ENCODE peak calls at places on chromosomes 4 and X, in ten cellular contexts. W, L, J, C, T, R, Y, V, S and P are unnamed samples. For H3K4me1, the result is how much of the 10 kb centered on the place peaks cover.

GRCh38 chr4:8185280-8185679 is 13.8 kb upstream of the SH3TC1 start:
- DNase-seq in Y (peak), L (no peak), T (no peak), C (no peak), S (peak), V (no peak), R (no peak), W (peak), J (no peak), P (no peak)

GRCh38 chr4:45438047-45438446 is 685.8 kb downstream of the GABRG1 start:
- DNase-seq in T (no peak), W (no peak), Y (no peak), S (peak), J (no peak), V (no peak), C (no peak), L (no peak), R (no peak), P (no peak)

GRCh38 chrX:50180073-50180940 is 20.5 kb downstream of the AKAP4 start:
- DNase-seq in C (no peak), V (no peak), S (no peak), L (peak), T (no peak), R (no peak), Y (no peak), W (no peak), J (no peak), P (peak)

GRCh38 chr4:146192060-146192459 is 16.5 kb downstream of the LSM6 start:
- DNase-seq in J (no peak), T (no peak), L (no peak), V (no peak), C (no peak), R (no peak), W (no peak), Y (no peak), S (no peak), P (no peak)

GRCh38 chr4:142815834-142816233 is 30.3 kb downstream of the INPP4B start:
- DNase-seq in C (no peak), L (no peak), S (peak), V (peak), Y (peak), T (no peak), W (peak), R (no peak), J (no peak), P (no peak)

GRCh38 chrX:994780-995179 is 217.7 kb downstream of the CRLF2 start:
- DNase-seq in Y (no peak), S (no peak), R (no peak), C (no peak), W (no peak), V (no peak), T (no peak), J (no peak), L (no peak), P (no peak)

GRCh38 chr4:1174941-1175634 is 2.7 kb upstream of the SPON2 start:
- DNase-seq in S (no peak), V (no peak), C (no peak), R (no peak), T (no peak), W (no peak), L (no peak), Y (no peak), J (no peak), P (no peak)

GRCh38 chr4:102569200-102569599 is 68.0 kb downstream of the NFKB1 start:
- DNase-seq in V (no peak), T (no peak), Y (peak), S (peak), W (no peak), L (no peak), J (no peak), C (no peak), R (no peak), P (no peak)

GRCh38 chr4:140743194-140743931 is 12.8 kb downstream of the TBC1D9 start:
- DNase-seq in J (peak), R (peak), V (no peak), W (peak), Y (peak), T (peak), L (peak), S (peak), C (peak), P (peak)

GRCh38 chr4:35939746-35940145 is 304.6 kb downstream of the ARAP2 start:
- DNase-seq in Y (no peak), C (no peak), V (no peak), J (no peak), W (peak), R (no peak), S (no peak), L (no peak), T (no peak), P (no peak)

GRCh38 chrX:46587158-46587557 is 13.6 kb downstream of the CHST7 start:
- DNase-seq in J (peak), L (no peak), R (no peak), Y (peak), C (no peak), T (peak), S (peak), V (no peak), W (no peak), P (no peak)
- H3K4me1 ChIP-seq in J (half or more), L (under half), R (under half), Y (under half), C (under half), T (under half), S (under half), V (half or more), W (under half), P (under half)

DNA sequence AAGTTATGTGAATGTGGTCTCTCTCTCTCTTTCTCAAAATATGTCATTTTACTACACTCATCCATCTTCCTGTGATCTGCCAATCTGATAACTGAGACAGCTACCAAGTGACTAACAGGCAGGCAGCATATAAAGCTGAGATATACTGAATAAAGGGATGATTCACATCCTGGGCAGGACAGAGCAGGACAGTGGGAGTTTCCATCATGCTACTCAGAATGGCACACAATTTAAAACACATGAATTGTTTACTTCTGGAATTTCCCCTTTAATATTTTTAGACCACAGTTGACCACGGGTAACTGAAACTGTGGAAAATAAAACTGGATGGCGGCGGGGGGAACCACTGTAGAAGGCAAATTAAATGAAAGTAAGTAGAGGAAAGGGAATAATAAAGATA is 58.6 kb upstream of the DCTD start:
- DNase-seq in L (no peak), Y (peak), C (no peak), T (peak), W (peak), J (peak), R (no peak), S (peak), V (peak), P (no peak)
- H3K9ac ChIP-seq in L (no peak), Y (no peak), C (no peak), T (no peak), W (peak), J (peak), R (no peak), S (peak), V (no peak), P (no peak)

DNA sequence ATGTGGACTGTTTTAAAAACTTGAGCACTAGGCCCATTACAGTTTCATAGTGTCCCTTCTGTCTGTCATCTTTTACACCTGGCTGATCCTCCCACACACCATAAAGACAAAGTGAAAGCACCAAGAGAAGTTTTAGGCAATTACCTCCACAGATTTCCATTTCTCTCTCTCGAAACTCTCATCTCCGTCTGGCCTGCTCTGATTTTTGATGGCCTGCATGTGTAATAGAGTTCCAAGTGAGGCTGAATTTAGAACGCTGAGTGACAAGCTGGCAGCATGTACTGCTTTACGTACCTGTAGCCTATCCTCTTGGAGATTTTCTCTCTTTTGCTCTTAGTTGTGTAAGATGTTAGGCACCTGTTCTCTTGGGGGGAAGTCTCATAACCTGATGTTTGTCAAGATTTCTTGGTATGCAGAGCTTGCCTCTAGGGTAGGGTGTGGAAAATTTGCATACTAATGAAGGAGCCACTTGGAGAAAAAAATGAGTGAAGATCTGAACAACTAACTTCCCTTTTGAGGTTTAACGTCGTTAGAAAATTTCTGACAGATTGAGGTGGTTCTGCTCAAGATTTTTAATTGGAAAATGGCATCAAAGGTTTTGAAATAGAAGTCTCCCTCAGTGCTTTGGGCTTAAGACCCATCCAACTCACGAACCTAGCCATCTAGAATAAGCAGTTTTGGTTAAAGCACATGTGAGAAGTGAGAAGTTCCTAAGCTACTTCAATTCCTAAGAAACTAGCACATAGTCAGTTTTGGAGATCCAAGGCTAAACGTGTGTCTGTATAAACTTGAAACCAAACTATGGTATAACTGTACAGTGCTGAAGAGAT is 57.6 kb upstream of the RAP1GDS1 start:
- DNase-seq in R (no peak), T (peak), L (peak), J (no peak), Y (no peak), C (no peak), W (no peak), S (no peak), V (no peak), P (peak)
- H3K27ac ChIP-seq in R (no peak), T (peak), L (peak), J (no peak), Y (no peak), C (no peak), W (no peak), S (no peak), V (no peak), P (no peak)

DNA sequence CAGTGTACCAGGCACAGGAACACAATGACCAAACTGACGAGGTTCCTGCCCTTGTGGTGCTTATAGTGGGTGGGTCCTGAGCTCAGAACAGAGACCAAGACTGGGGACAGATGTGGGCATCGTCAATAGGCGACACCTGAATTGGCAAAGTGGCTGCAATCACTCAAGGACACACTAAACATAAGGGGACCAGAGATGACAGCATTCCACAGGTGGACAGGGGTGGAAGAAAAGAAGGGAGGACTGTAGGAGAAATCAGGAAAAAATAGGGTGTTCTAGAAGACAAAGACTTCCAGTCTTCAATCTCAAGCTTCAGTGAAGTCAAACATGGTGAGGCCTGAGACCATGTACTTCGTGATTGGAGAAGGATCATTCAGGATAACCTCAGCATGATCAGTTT is 5.8 kb downstream of the SH3KBP1 start:
- DNase-seq in L (no peak), J (no peak), C (no peak), V (no peak), Y (no peak), R (no peak), S (no peak), W (no peak), T (no peak), P (no peak)
- H3K4me1 ChIP-seq in L (under half), J (under half), C (under half), V (under half), Y (under half), R (under half), S (under half), W (under half), T (under half), P (half or more)

GRCh38 chrX:131827935-131828334 is 195.2 kb upstream of the STK26 start:
- DNase-seq in T (peak), W (peak), R (peak), C (peak), J (peak), S (peak), Y (no peak), V (no peak), L (peak), P (peak)

GRCh38 chrX:131826572-131826971 is 196.5 kb upstream of the STK26 start:
- DNase-seq in S (no peak), T (no peak), R (no peak), J (no peak), W (no peak), C (no peak), V (no peak), L (peak), Y (no peak), P (no peak)

GRCh38 chrX:131830400-131831184 is 192.5 kb upstream of the STK26 start:
- DNase-seq in Y (peak), S (peak), V (peak), J (peak), R (peak), T (peak), L (peak), C (peak), W (peak), P (peak)

GRCh38 chrX:131831185-131831520 is 191.9 kb upstream of the STK26 start:
- DNase-seq in W (no peak), Y (peak), L (no peak), J (no peak), S (no peak), V (no peak), T (no peak), C (no peak), R (no peak), P (no peak)

DNA sequence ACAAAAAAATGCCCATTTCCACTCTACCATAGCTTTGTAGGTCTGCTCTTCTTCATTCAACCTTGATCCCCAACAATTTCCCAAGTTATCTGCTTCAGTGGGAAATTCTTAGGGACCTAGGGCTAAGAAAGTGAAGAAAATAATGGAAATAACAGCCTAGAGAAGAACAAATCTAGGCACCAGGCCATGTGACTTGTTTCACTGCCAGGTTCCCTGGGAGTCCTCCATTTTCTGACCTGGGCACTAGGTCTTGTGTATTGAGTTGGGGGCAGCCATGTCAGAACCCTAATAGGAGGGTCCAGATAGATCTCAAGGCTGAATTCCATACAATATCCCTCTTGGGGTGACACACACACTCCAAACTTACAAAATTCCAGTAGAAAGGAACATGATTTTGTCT is 194.6 kb upstream of the STK26 start:
- DNase-seq in J (no peak), R (no peak), S (no peak), W (no peak), T (no peak), C (no peak), Y (no peak), L (no peak), V (no peak), P (no peak)
- H3K9ac ChIP-seq in J (no peak), R (no peak), S (no peak), W (peak), T (peak), C (no peak), Y (no peak), L (peak), V (no peak), P (no peak)